ENCODE peak calls at places on chromosome 10, in six cellular contexts. One of them, this sample, is unnamed. For H3K4me1, the result is how much of the 10 kb centered on the place peaks cover.

GRCh38 chr10:71582019-71582418 is 137.6 kb downstream of the C10orf105 start:
- DNase-seq in right atrium auricular region: no peak
- DNase-seq in aorta: no peak
- DNase-seq in Caco-2: peak
- DNase-seq in PC-3: peak
- DNase-seq in uterus: no peak
- DNase-seq in this sample: no peak

GRCh38 chr10:133528845-133529575 is 1.8 kb downstream of the CYP2E1 start:
- DNase-seq in right atrium auricular region: no peak
- DNase-seq in aorta: no peak
- DNase-seq in Caco-2: no peak
- DNase-seq in PC-3: peak
- DNase-seq in uterus: no peak
- DNase-seq in this sample: peak

GRCh38 chr10:29332761-29333148 is 43.9 kb downstream of the LYZL1 start:
- DNase-seq in right atrium auricular region: no peak
- DNase-seq in aorta: no peak
- DNase-seq in Caco-2: no peak
- DNase-seq in PC-3: no peak
- DNase-seq in uterus: no peak
- DNase-seq in this sample: no peak

GRCh38 chr10:45418859-45419672 is 45.0 kb downstream of the ALOX5 start:
- DNase-seq in right atrium auricular region: peak
- DNase-seq in aorta: peak
- DNase-seq in Caco-2: no peak
- DNase-seq in PC-3: no peak
- DNase-seq in uterus: peak
- DNase-seq in this sample: peak

GRCh38 chr10:50033481-50033880 is 34.3 kb upstream of the WASHC2A start:
- DNase-seq in right atrium auricular region: no peak
- DNase-seq in aorta: no peak
- DNase-seq in Caco-2: no peak
- DNase-seq in PC-3: no peak
- DNase-seq in uterus: no peak
- DNase-seq in this sample: no peak

GRCh38 chr10:29926649-29927048 is 132.7 kb downstream of the JCAD start:
- DNase-seq in right atrium auricular region: no peak
- DNase-seq in aorta: no peak
- DNase-seq in Caco-2: peak
- DNase-seq in PC-3: peak
- DNase-seq in uterus: no peak
- DNase-seq in this sample: no peak

GRCh38 chr10:55144001-55144400 is 343.0 kb upstream of the PCDH15 start:
- DNase-seq in right atrium auricular region: no peak
- DNase-seq in aorta: no peak
- DNase-seq in Caco-2: no peak
- DNase-seq in PC-3: peak
- DNase-seq in uterus: no peak
- DNase-seq in this sample: no peak

GRCh38 chr10:31697271-31698168 is 231.1 kb downstream of the ARHGAP12 start:
- DNase-seq in right atrium auricular region: peak
- DNase-seq in aorta: peak
- DNase-seq in Caco-2: no peak
- DNase-seq in PC-3: peak
- DNase-seq in uterus: peak
- DNase-seq in this sample: no peak

GRCh38 chr10:72889391-72889831 is 4.1 kb upstream of the OIT3 start:
- DNase-seq in right atrium auricular region: no peak
- DNase-seq in aorta: no peak
- DNase-seq in Caco-2: no peak
- DNase-seq in PC-3: peak
- DNase-seq in uterus: no peak
- DNase-seq in this sample: no peak

GRCh38 chr10:11823989-11824346 is 812 bp downstream of the PROSER2 start:
- DNase-seq in right atrium auricular region: no peak
- DNase-seq in aorta: no peak
- DNase-seq in Caco-2: no peak
- DNase-seq in PC-3: no peak
- DNase-seq in uterus: no peak
- DNase-seq in this sample: no peak

GRCh38 chr10:130049244-130049643 is 61.4 kb downstream of the C10orf143 start:
- DNase-seq in right atrium auricular region: no peak
- DNase-seq in aorta: no peak
- DNase-seq in Caco-2: no peak
- DNase-seq in PC-3: no peak
- DNase-seq in uterus: no peak
- DNase-seq in this sample: no peak

GRCh38 chr10:77907900-77908717 is 18.4 kb downstream of the DLG5 start:
- DNase-seq in right atrium auricular region: no peak
- DNase-seq in aorta: no peak
- DNase-seq in Caco-2: peak
- DNase-seq in PC-3: peak
- DNase-seq in uterus: no peak
- DNase-seq in this sample: no peak

GRCh38 chr10:73649876-73650536 is 5.8 kb downstream of the SYNPO2L start:
- DNase-seq in right atrium auricular region: no peak
- DNase-seq in aorta: no peak
- DNase-seq in Caco-2: no peak
- DNase-seq in PC-3: no peak
- DNase-seq in uterus: no peak
- DNase-seq in this sample: no peak

GRCh38 chr10:62554632-62555199 is 180.5 kb downstream of the ZNF365 start:
- DNase-seq in right atrium auricular region: no peak
- DNase-seq in aorta: no peak
- DNase-seq in Caco-2: peak
- DNase-seq in PC-3: peak
- DNase-seq in uterus: no peak
- DNase-seq in this sample: no peak

GRCh38 chr10:33133557-33133956 is 175.5 kb upstream of the ITGB1 start:
- DNase-seq in right atrium auricular region: no peak
- DNase-seq in aorta: no peak
- DNase-seq in Caco-2: no peak
- DNase-seq in PC-3: peak
- DNase-seq in uterus: no peak
- DNase-seq in this sample: no peak
- H3K4me1 ChIP-seq in right atrium auricular region: under half
- H3K4me1 ChIP-seq in aorta: under half
- H3K4me1 ChIP-seq in Caco-2: under half
- H3K4me1 ChIP-seq in PC-3: under half
- H3K4me1 ChIP-seq in uterus: under half
- H3K4me1 ChIP-seq in this sample: under half

DNA sequence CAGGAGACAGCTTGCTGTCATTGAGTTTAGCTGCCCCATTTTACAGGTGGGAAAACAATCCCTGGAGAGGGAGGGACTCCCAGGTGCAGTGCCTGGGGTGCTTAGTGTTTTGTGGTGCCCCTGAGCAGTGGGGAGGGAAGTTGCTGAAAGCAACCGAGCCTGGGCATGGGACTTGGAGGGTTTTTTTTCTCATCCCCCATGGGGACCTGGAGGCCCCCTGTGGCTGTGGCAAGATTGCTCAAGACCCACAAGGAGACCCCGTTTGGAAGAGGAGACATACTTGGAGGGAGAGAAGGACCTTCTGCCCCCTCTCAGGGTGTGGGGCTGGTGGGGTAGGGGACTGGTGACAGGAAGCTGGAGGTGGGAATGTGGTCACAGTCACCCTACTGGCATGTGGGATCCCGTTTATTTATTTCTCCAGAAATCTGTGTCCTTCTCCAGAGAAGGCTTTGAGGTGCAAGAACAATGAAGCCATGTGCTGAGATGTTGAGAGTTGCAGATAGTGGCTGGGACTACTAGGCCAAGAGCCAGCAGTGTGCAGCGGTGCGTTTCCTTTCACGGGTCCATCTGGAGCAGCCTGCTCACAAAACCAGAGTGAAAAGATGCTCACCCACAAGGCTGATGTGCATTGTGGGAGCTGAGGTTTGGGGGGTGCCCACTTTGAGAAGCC is 21.5 kb downstream of the ZMIZ1 start:
- DNase-seq in right atrium auricular region: no peak
- DNase-seq in aorta: no peak
- DNase-seq in Caco-2: no peak
- DNase-seq in PC-3: peak
- DNase-seq in uterus: no peak
- DNase-seq in this sample: no peak
- H3K4me1 ChIP-seq in right atrium auricular region: half or more
- H3K4me1 ChIP-seq in aorta: under half
- H3K4me1 ChIP-seq in Caco-2: under half
- H3K4me1 ChIP-seq in PC-3: under half
- H3K4me1 ChIP-seq in uterus: under half
- H3K4me1 ChIP-seq in this sample: under half

DNA sequence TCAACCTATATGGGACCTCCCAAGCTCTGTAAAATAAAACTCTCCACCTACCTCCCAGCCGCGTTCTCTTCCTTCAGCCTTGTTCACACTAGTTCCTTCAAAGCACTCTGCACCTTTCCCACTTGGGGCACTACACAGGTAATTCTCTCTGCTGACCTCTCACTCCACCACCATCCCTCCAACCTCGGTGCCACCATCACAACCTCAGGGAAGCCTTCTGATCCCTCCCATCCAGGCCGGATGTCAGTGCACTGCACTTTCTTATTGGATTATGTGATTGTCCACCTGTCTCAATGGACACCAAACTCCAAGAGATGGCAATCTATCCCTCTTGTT is 7.0 kb downstream of the LARP4B start:
- DNase-seq in right atrium auricular region: no peak
- DNase-seq in aorta: no peak
- DNase-seq in Caco-2: peak
- DNase-seq in PC-3: no peak
- DNase-seq in uterus: no peak
- DNase-seq in this sample: no peak
- H3K4me1 ChIP-seq in right atrium auricular region: half or more
- H3K4me1 ChIP-seq in aorta: under half
- H3K4me1 ChIP-seq in Caco-2: half or more
- H3K4me1 ChIP-seq in PC-3: under half
- H3K4me1 ChIP-seq in uterus: under half
- H3K4me1 ChIP-seq in this sample: under half

GRCh38 chr10:3904419-3904975 is 119.5 kb upstream of the KLF6 start:
- DNase-seq in right atrium auricular region: no peak
- DNase-seq in aorta: no peak
- DNase-seq in Caco-2: no peak
- DNase-seq in PC-3: no peak
- DNase-seq in uterus: no peak
- DNase-seq in this sample: no peak

GRCh38 chr10:3906511-3907111 is 121.6 kb upstream of the KLF6 start:
- DNase-seq in right atrium auricular region: no peak
- DNase-seq in aorta: no peak
- DNase-seq in Caco-2: no peak
- DNase-seq in PC-3: peak
- DNase-seq in uterus: no peak
- DNase-seq in this sample: no peak

GRCh38 chr10:3902054-3902808 is 117.2 kb upstream of the KLF6 start:
- DNase-seq in right atrium auricular region: no peak
- DNase-seq in aorta: no peak
- DNase-seq in Caco-2: no peak
- DNase-seq in PC-3: peak
- DNase-seq in uterus: no peak
- DNase-seq in this sample: no peak

GRCh38 chr10:3901370-3901769 is 116.4 kb upstream of the KLF6 start:
- DNase-seq in right atrium auricular region: no peak
- DNase-seq in aorta: no peak
- DNase-seq in Caco-2: no peak
- DNase-seq in PC-3: no peak
- DNase-seq in uterus: no peak
- DNase-seq in this sample: no peak

GRCh38 chr10:3902809-3903410 is 117.9 kb upstream of the KLF6 start:
- DNase-seq in right atrium auricular region: no peak
- DNase-seq in aorta: no peak
- DNase-seq in Caco-2: no peak
- DNase-seq in PC-3: peak
- DNase-seq in uterus: no peak
- DNase-seq in this sample: no peak
- H3K4me1 ChIP-seq in right atrium auricular region: under half
- H3K4me1 ChIP-seq in aorta: under half
- H3K4me1 ChIP-seq in Caco-2: under half
- H3K4me1 ChIP-seq in PC-3: under half
- H3K4me1 ChIP-seq in uterus: under half
- H3K4me1 ChIP-seq in this sample: under half

DNA sequence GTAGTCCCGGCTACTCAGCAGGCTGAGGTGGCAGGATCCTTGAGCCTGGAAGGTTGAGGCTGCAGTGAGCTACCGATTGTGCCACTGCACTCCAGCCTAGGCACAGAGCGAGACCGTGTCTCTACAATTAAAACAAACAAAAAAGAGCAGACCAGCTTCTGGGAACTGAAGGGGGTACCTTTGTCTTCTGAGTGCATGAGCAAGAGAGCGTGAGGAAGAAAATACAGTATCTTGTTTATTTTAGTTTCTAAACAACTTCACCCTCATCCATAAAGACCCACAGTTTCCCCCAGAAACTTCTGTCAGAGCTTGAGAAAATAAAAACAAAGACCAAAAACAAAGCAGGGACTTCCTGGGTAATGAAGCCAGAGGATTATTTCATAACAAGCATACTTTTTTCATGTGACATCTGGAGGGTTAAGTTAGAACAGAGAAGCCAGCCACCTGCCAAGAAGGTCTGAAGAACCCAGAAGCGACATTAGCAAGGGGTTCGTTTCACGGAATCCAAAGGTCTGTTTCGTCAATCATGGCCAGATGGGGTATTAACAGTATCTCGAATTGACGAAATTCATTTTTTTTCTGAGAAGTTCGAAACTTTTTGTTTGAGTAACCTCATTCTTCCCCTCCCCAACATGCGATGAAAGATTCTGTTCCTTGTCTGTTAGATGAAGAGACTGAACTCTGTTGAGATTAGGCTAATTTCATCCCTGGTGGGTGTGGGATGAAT is 10.2 kb upstream of the IL2RA start:
- DNase-seq in right atrium auricular region: no peak
- DNase-seq in aorta: no peak
- DNase-seq in Caco-2: no peak
- DNase-seq in PC-3: no peak
- DNase-seq in uterus: no peak
- DNase-seq in this sample: no peak
- H3K4me1 ChIP-seq in right atrium auricular region: under half
- H3K4me1 ChIP-seq in aorta: under half
- H3K4me1 ChIP-seq in Caco-2: under half
- H3K4me1 ChIP-seq in PC-3: under half
- H3K4me1 ChIP-seq in uterus: under half
- H3K4me1 ChIP-seq in this sample: under half

DNA sequence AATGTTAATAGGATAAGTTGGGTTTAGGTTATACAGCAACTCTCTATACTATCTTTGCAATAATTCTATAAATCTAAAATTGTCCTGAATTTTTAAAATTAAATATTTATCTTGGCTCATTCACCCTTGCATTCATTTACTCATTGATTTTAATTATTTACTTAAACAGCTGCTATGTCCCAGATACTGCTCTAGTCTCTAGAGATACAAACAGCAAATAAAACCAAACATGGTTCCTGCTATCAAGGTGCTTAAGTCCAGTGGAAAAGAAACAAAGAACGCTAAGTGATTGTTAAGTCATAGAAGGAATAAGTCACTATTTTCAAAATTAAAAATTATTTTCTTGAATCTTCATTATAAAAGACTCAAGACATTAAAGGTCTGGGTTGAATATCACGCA is 29.9 kb upstream of the MAT1A start:
- DNase-seq in right atrium auricular region: no peak
- DNase-seq in aorta: no peak
- DNase-seq in Caco-2: no peak
- DNase-seq in PC-3: no peak
- DNase-seq in uterus: no peak
- DNase-seq in this sample: no peak
- H3K4me1 ChIP-seq in right atrium auricular region: under half
- H3K4me1 ChIP-seq in aorta: under half
- H3K4me1 ChIP-seq in Caco-2: under half
- H3K4me1 ChIP-seq in PC-3: under half
- H3K4me1 ChIP-seq in uterus: under half
- H3K4me1 ChIP-seq in this sample: under half

GRCh38 chr10:122045212-122045611 is 56.2 kb downstream of the TACC2 start:
- DNase-seq in right atrium auricular region: no peak
- DNase-seq in aorta: no peak
- DNase-seq in Caco-2: no peak
- DNase-seq in PC-3: no peak
- DNase-seq in uterus: no peak
- DNase-seq in this sample: no peak
- H3K4me1 ChIP-seq in right atrium auricular region: under half
- H3K4me1 ChIP-seq in aorta: under half
- H3K4me1 ChIP-seq in Caco-2: under half
- H3K4me1 ChIP-seq in PC-3: under half
- H3K4me1 ChIP-seq in uterus: under half
- H3K4me1 ChIP-seq in this sample: under half